ENCODE peak calls at places on chromosomes 5 and 9, in eight cellular contexts. P, O, M, L, D, C, R and I are unnamed samples.

GRCh38 chr5:132763369-132764036 is 13.5 kb downstream of the SEPTIN8 start:
- DNase-seq in P (no peak), O (peak), M (no peak), L (no peak), D (no peak), C (no peak), R (no peak), I (no peak)

GRCh38 chr9:98854206-98854756 is 46.8 kb downstream of the GALNT12 start:
- DNase-seq in P (peak), O (no peak), M (no peak), L (no peak), D (no peak), C (no peak), R (no peak), I (no peak)

GRCh38 chr5:73336366-73336765 is 112.2 kb downstream of the FOXD1 start:
- DNase-seq in P (no peak), O (peak), M (no peak), L (no peak), D (no peak), C (no peak), R (no peak), I (no peak)

GRCh38 chr5:172701336-172702061 is 60.4 kb downstream of the NEURL1B start:
- DNase-seq in P (no peak), O (peak), M (no peak), L (no peak), D (no peak), C (no peak), R (no peak), I (peak)

GRCh38 chr5:72602696-72603685 is 95.8 kb upstream of the ZNF366 start:
- DNase-seq in P (no peak), O (no peak), M (no peak), L (no peak), D (no peak), C (no peak), R (no peak), I (no peak)

GRCh38 chr9:98993570-98993945 is 49.9 kb downstream of the COL15A1 start:
- DNase-seq in P (no peak), O (peak), M (no peak), L (no peak), D (no peak), C (no peak), R (no peak), I (peak)

GRCh38 chr5:171863928-171864327 is 78.3 kb downstream of the SMIM23 start:
- DNase-seq in P (peak), O (peak), M (peak), L (no peak), D (no peak), C (no peak), R (no peak), I (no peak)

GRCh38 chr5:179404321-179405053 is 59.2 kb upstream of the ADAMTS2 start:
- DNase-seq in P (peak), O (peak), M (peak), L (no peak), D (no peak), C (no peak), R (no peak), I (no peak)

GRCh38 chr9:19049872-19050636 is 827 bp downstream of the RRAGA start:
- DNase-seq in P (peak), O (peak), M (peak), L (peak), D (no peak), C (no peak), R (no peak), I (peak)

GRCh38 chr5:131379071-131379538 is 115.3 kb downstream of the CDC42SE2 start:
- DNase-seq in P (no peak), O (no peak), M (peak), L (no peak), D (no peak), C (no peak), R (no peak), I (no peak)

GRCh38 chr9:75788006-75788634 is 102.4 kb upstream of the PCSK5 start:
- DNase-seq in P (no peak), O (no peak), M (peak), L (no peak), D (no peak), C (no peak), R (no peak), I (no peak)

GRCh38 chr9:99726758-99727157 is 94.9 kb upstream of the NR4A3 start:
- DNase-seq in P (no peak), O (no peak), M (no peak), L (no peak), D (no peak), C (no peak), R (no peak), I (no peak)

GRCh38 chr5:172065431-172066065 is 59.1 kb upstream of the FBXW11 start:
- DNase-seq in P (no peak), O (peak), M (no peak), L (no peak), D (no peak), C (no peak), R (no peak), I (no peak)

GRCh38 chr5:125883223-125883622 is 540.0 kb upstream of the GRAMD2B start:
- DNase-seq in P (no peak), O (no peak), M (peak), L (no peak), D (no peak), C (no peak), R (no peak), I (no peak)

GRCh38 chr5:171969288-171969880 is 37.1 kb downstream of the FBXW11 start:
- DNase-seq in P (peak), O (no peak), M (no peak), L (no peak), D (no peak), C (no peak), R (no peak), I (no peak)

GRCh38 chr5:51465165-51465564 is 81.9 kb downstream of the ISL1 start:
- DNase-seq in P (no peak), O (no peak), M (no peak), L (no peak), D (no peak), C (no peak), R (no peak), I (no peak)

GRCh38 chr9:36191290-36191645 is 547 bp downstream of the CLTA start:
- DNase-seq in P (no peak), O (peak), M (peak), L (peak), D (no peak), C (no peak), R (peak), I (peak)

GRCh38 chr9:83965350-83966208 is 14.4 kb downstream of the HNRNPK start:
- DNase-seq in P (no peak), O (peak), M (peak), L (no peak), D (no peak), C (no peak), R (no peak), I (no peak)

GRCh38 chr9:128056887-128057723 is 10.0 kb downstream of the NAIF1 start:
- DNase-seq in P (no peak), O (no peak), M (no peak), L (no peak), D (no peak), C (no peak), R (no peak), I (no peak)

GRCh38 chr5:179163236-179164155 is 103.3 kb downstream of the ZNF354C start:
- DNase-seq in P (no peak), O (peak), M (no peak), L (no peak), D (no peak), C (no peak), R (no peak), I (no peak)

GRCh38 chr9:86413966-86414880 is 60.0 kb upstream of the TUT7 start:
- DNase-seq in P (peak), O (peak), M (peak), L (peak), D (no peak), C (no peak), R (no peak), I (no peak)

GRCh38 chr9:137136261-137136925 is 2.6 kb upstream of the GRIN1 start:
- DNase-seq in P (no peak), O (peak), M (no peak), L (no peak), D (no peak), C (no peak), R (no peak), I (no peak)

GRCh38 chr9:88874391-88874790 is 116.9 kb upstream of the S1PR3 start:
- DNase-seq in P (no peak), O (peak), M (peak), L (no peak), D (no peak), C (no peak), R (no peak), I (no peak)

GRCh38 chr9:8356406-8356805 is 556.8 kb upstream of the DMAC1 start:
- DNase-seq in P (no peak), O (no peak), M (no peak), L (no peak), D (no peak), C (no peak), R (no peak), I (no peak)

GRCh38 chr9:4382722-4383317 is 83.0 kb upstream of the GLIS3 start:
- DNase-seq in P (peak), O (no peak), M (peak), L (peak), D (no peak), C (no peak), R (no peak), I (no peak)

GRCh38 chr9:114156311-114156657 is 947 bp downstream of the COL27A1 start:
- DNase-seq in P (no peak), O (peak), M (no peak), L (no peak), D (no peak), C (no peak), R (no peak), I (peak)

GRCh38 chr5:1764606-1764960 is 35.1 kb downstream of the MRPL36 start:
- DNase-seq in P (no peak), O (peak), M (no peak), L (no peak), D (no peak), C (no peak), R (no peak), I (no peak)

GRCh38 chr9:2120926-2121689 is 106.0 kb downstream of the SMARCA2 start:
- DNase-seq in P (peak), O (no peak), M (peak), L (no peak), D (no peak), C (no peak), R (no peak), I (no peak)

GRCh38 chr5:133867341-133867740 is 101.1 kb downstream of the C5orf15 start:
- DNase-seq in P (no peak), O (no peak), M (no peak), L (no peak), D (no peak), C (no peak), R (no peak), I (no peak)

GRCh38 chr9:34994429-34995287 is 5.1 kb downstream of the DNAJB5 start:
- DNase-seq in P (peak), O (peak), M (peak), L (no peak), D (no peak), C (no peak), R (no peak), I (no peak)

GRCh38 chr9:1554123-1555045 is 460.8 kb upstream of the SMARCA2 start:
- DNase-seq in P (no peak), O (no peak), M (no peak), L (no peak), D (no peak), C (no peak), R (no peak), I (no peak)

GRCh38 chr9:83219924-83220438 is 157.0 kb upstream of the RASEF start:
- DNase-seq in P (no peak), O (no peak), M (no peak), L (no peak), D (no peak), C (no peak), R (no peak), I (no peak)

GRCh38 chr9:31119882-31120481 is 1264.5 kb upstream of the ACO1 start:
- DNase-seq in P (peak), O (peak), M (peak), L (no peak), D (no peak), C (no peak), R (no peak), I (no peak)

GRCh38 chr9:116549061-116549664 is 137.9 kb upstream of the TRIM32 start:
- DNase-seq in P (peak), O (peak), M (peak), L (no peak), D (no peak), C (no peak), R (no peak), I (peak)